ENCODE peak calls at places on chromosomes 2 and 18, in nine cellular contexts. O is Karpas-422; B is heart left ventricle; N is GM23248; S is heart right ventricle; Q is adrenal gland; A is cardiac muscle cell; M is CD4-positive, alpha-beta T cell; G is CD8-positive, alpha-beta T cell. Y is an unnamed sample. For H3K9me3, the result is how much of the 10 kb centered on the place peaks cover.

GRCh38 chr2:10380048-10380926 is 67.8 kb downstream of the ODC1 start:
- DNase-seq in O (peak), B (no peak), N (peak), S (no peak), Q (no peak), A (no peak), M (no peak), G (no peak), Y (no peak)

GRCh38 chr18:28890796-28891195 is 713.9 kb upstream of the CDH2 start:
- DNase-seq in O (no peak), B (no peak), N (no peak), S (no peak), Q (no peak), A (no peak), M (no peak), G (no peak), Y (no peak)

GRCh38 chr18:13026583-13027270 is 35.6 kb downstream of the CEP192 start:
- DNase-seq in O (no peak), B (no peak), N (peak), S (no peak), Q (no peak), A (no peak), M (no peak), G (no peak), Y (no peak)

GRCh38 chr2:46538393-46538792 is 59.0 kb downstream of the TMEM247 start:
- DNase-seq in O (peak), B (no peak), N (peak), S (no peak), Q (peak), A (no peak), M (no peak), G (no peak), Y (no peak)

GRCh38 chr2:171712051-171712450 is 24.8 kb downstream of the DYNC1I2 start:
- DNase-seq in O (no peak), B (no peak), N (peak), S (no peak), Q (no peak), A (no peak), M (no peak), G (no peak), Y (no peak)

GRCh38 chr2:8993196-8993901 is 10.1 kb downstream of the MBOAT2 start:
- DNase-seq in O (no peak), B (no peak), N (no peak), S (no peak), Q (no peak), A (peak), M (no peak), G (no peak), Y (no peak)

GRCh38 chr2:173669271-173669853 is 295.8 kb downstream of the SP3 start:
- DNase-seq in O (no peak), B (no peak), N (peak), S (no peak), Q (no peak), A (no peak), M (no peak), G (no peak), Y (no peak)

GRCh38 chr2:66547887-66548286 is 113.0 kb downstream of the MEIS1 start:
- DNase-seq in O (no peak), B (no peak), N (no peak), S (no peak), Q (no peak), A (no peak), M (no peak), G (no peak), Y (no peak)

GRCh38 chr2:112646791-112647720 is 1.3 kb downstream of the SLC20A1 start:
- DNase-seq in O (peak), B (no peak), N (peak), S (no peak), Q (no peak), A (peak), M (no peak), G (no peak), Y (no peak)

GRCh38 chr2:31246184-31246852 is 12.4 kb downstream of the EHD3 start:
- DNase-seq in O (peak), B (no peak), N (peak), S (no peak), Q (no peak), A (no peak), M (no peak), G (no peak), Y (no peak)

GRCh38 chr18:71799016-71799673 is 745.0 kb downstream of the CBLN2 start:
- DNase-seq in O (no peak), B (no peak), N (no peak), S (no peak), Q (no peak), A (no peak), M (no peak), G (no peak), Y (no peak)
- H3K9me3 ChIP-seq in O (under half), B (under half), N (under half), S (under half), Q (under half), A (under half), M (under half), G (under half), Y (under half)

DNA sequence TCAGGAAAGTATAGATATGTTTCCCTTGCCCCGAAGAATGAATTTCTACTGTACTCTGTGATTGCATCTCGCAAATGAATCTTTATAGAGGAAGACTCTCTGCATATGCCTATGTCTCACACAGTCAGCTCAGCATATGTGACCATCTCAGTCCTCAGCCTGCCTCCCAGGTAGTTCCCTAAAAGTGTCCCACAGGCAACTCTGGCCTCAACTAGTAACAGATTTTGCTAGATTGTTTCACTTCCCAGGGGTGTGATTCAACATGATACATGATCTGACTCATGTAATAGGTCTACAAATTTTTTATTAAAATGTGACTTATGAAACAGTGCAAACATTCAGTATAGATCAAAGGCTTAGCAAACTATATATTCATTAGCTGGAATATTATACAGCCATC is 296.6 kb upstream of the CRIM1 start:
- DNase-seq in O (no peak), B (no peak), N (peak), S (no peak), Q (no peak), A (no peak), M (no peak), G (no peak), Y (no peak)
- H3K9me3 ChIP-seq in O (under half), B (under half), N (under half), S (under half), Q (under half), A (under half), M (under half), G (under half), Y (under half)

GRCh38 chr2:170711774-170712652 is 3.1 kb upstream of the SP5 start:
- DNase-seq in O (no peak), B (no peak), N (no peak), S (no peak), Q (peak), A (peak), M (no peak), G (no peak), Y (peak)
- H3K9me3 ChIP-seq in O (under half), B (under half), N (under half), S (under half), Q (under half), A (under half), M (under half), G (under half), Y (under half)

GRCh38 chr2:135186054-135186453 is 134.0 kb downstream of the RAB3GAP1 start:
- DNase-seq in O (no peak), B (no peak), N (no peak), S (no peak), Q (no peak), A (peak), M (no peak), G (no peak), Y (no peak)
- H3K9me3 ChIP-seq in O (under half), B (under half), N (under half), S (under half), Q (under half), A (under half), M (under half), G (under half), Y (under half)

GRCh38 chr2:6103949-6104348 is 411.8 kb downstream of the SOX11 start:
- DNase-seq in O (peak), B (no peak), N (no peak), S (no peak), Q (no peak), A (no peak), M (no peak), G (no peak), Y (peak)

GRCh38 chr2:6107290-6107689 is 415.1 kb downstream of the SOX11 start:
- DNase-seq in O (no peak), B (no peak), N (no peak), S (no peak), Q (no peak), A (no peak), M (no peak), G (no peak), Y (no peak)

GRCh38 chr2:6103372-6103771 is 411.2 kb downstream of the SOX11 start:
- DNase-seq in O (peak), B (no peak), N (no peak), S (no peak), Q (no peak), A (no peak), M (no peak), G (no peak), Y (no peak)
- H3K9me3 ChIP-seq in O (under half), B (under half), N (under half), S (under half), Q (under half), A (under half), M (under half), G (under half), Y (under half)

GRCh38 chr2:182047544-182047943 is 61.9 kb downstream of the PPP1R1C start:
- DNase-seq in O (no peak), B (no peak), N (no peak), S (no peak), Q (no peak), A (no peak), M (no peak), G (no peak), Y (no peak)

GRCh38 chr2:182043861-182044260 is 58.2 kb downstream of the PPP1R1C start:
- DNase-seq in O (no peak), B (no peak), N (no peak), S (no peak), Q (no peak), A (no peak), M (no peak), G (no peak), Y (no peak)

GRCh38 chr2:182038579-182038978 is 52.9 kb downstream of the PPP1R1C start:
- DNase-seq in O (no peak), B (no peak), N (peak), S (no peak), Q (no peak), A (no peak), M (no peak), G (no peak), Y (no peak)

GRCh38 chr2:182048088-182048487 is 62.4 kb downstream of the PPP1R1C start:
- DNase-seq in O (no peak), B (no peak), N (no peak), S (no peak), Q (no peak), A (no peak), M (no peak), G (no peak), Y (no peak)

DNA sequence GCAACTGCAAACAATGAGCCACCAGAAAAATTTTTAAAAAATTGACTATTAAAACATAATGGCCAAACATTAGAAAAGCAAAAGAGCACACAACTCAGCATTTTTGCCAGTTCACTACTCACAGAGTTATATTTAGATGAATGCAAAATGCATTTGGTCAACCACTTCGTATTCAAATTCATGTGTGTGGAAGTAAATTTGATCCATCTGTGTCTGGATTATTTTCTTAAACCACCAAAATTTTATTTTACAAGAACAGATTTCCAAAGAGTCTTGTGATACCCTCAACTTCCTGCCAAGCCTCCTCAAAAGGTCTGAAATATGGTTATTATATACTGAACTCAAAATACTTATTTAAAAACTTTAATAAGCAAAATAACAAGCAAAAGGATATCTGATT is 57.4 kb downstream of the PPP1R1C start:
- DNase-seq in O (no peak), B (no peak), N (no peak), S (no peak), Q (no peak), A (no peak), M (no peak), G (no peak), Y (no peak)
- H3K9me3 ChIP-seq in O (under half), B (under half), N (under half), S (under half), Q (under half), A (under half), M (under half), G (under half), Y (under half)

Y was measured in mucosa of descending colon.